ENCODE peak calls at places on chromosome 1, in six cellular contexts. O, B, W, C, L and X are unnamed samples.

GRCh38 chr1:117366982-117367768 is at the start of gene MAN1A2:
- DNase-seq in O (peak; percentile 72), B (peak; percentile 95), W (peak; percentile 81), C (peak; percentile 51), L (peak; percentile 88), X (peak; percentile 36)

GRCh38 chr1:157147906-157148717 is 9.9 kb upstream of the ETV3 start:
- DNase-seq in O (no peak), B (no peak), W (peak; percentile 41), C (peak; percentile 61), L (no peak), X (no peak)

GRCh38 chr1:114702699-114703098 is 7.4 kb upstream of the AMPD1 start:
- DNase-seq in O (no peak), B (no peak), W (no peak), C (peak; percentile 44), L (no peak), X (no peak)

GRCh38 chr1:219477861-219478260 is 135.0 kb downstream of the ZC3H11B start:
- DNase-seq in O (no peak), B (no peak), W (no peak), C (no peak), L (no peak), X (no peak)

GRCh38 chr1:173476664-173477285 is 360 bp upstream of the PRDX6 start:
- DNase-seq in O (peak; percentile 83), B (peak; percentile 97), W (peak; percentile 98), C (peak; percentile 65), L (peak; percentile 95), X (peak; percentile 43)

GRCh38 chr1:66371233-66372005 is 162.5 kb upstream of the SGIP1 start:
- DNase-seq in O (peak; percentile 39), B (no peak), W (no peak), C (peak; percentile 38), L (no peak), X (no peak)

GRCh38 chr1:64540265-64540791 is 70.4 kb downstream of the CACHD1 start:
- DNase-seq in O (peak; percentile 51), B (no peak), W (no peak), C (peak; percentile 67), L (peak; percentile 26), X (no peak)

GRCh38 chr1:84077476-84078107 is 66.5 kb upstream of the PRKACB start:
- DNase-seq in O (peak; percentile 67), B (peak; percentile 78), W (peak; percentile 85), C (no peak), L (peak; percentile 93), X (peak; percentile 17)

GRCh38 chr1:217274927-217275616 is 355.8 kb downstream of the GPATCH2 start:
- DNase-seq in O (peak; percentile 69), B (no peak), W (no peak), C (peak; percentile 86), L (no peak), X (no peak)

GRCh38 chr1:115679141-115679611 is 37.4 kb downstream of the VANGL1 start:
- DNase-seq in O (peak; percentile 78), B (peak; percentile 84), W (no peak), C (peak; percentile 81), L (peak; percentile 48), X (no peak)

GRCh38 chr1:118961156-118961555 is 27.0 kb downstream of the TBX15 start:
- DNase-seq in O (no peak), B (no peak), W (no peak), C (peak; percentile 26), L (no peak), X (no peak)

GRCh38 chr1:168719306-168720111 is 9.5 kb downstream of the DPT start:
- DNase-seq in O (no peak), B (no peak), W (no peak), C (peak; percentile 97), L (peak; percentile 23), X (no peak)

GRCh38 chr1:85328713-85329376 is 52.4 kb upstream of the BCL10 start:
- DNase-seq in O (peak; percentile 89), B (no peak), W (no peak), C (peak; percentile 98), L (peak; percentile 62), X (no peak)

GRCh38 chr1:211482306-211482705 is 9.7 kb downstream of the RD3 start:
- DNase-seq in O (no peak), B (no peak), W (no peak), C (no peak), L (no peak), X (no peak)

GRCh38 chr1:51320967-51321923 is 9.1 kb downstream of the TTC39A start:
- DNase-seq in O (no peak), B (no peak), W (no peak), C (no peak), L (peak; percentile 40), X (no peak)

GRCh38 chr1:236400061-236400638 is 6.1 kb downstream of the EDARADD start:
- DNase-seq in O (no peak), B (no peak), W (no peak), C (no peak), L (no peak), X (no peak)

GRCh38 chr1:193104496-193104905 is 713 bp downstream of the GLRX2 start:
- DNase-seq in O (no peak), B (peak; percentile 75), W (peak; percentile 62), C (peak; percentile 68), L (peak; percentile 70), X (no peak)

GRCh38 chr1:230189276-230190183 is 122.5 kb downstream of the GALNT2 start:
- DNase-seq in O (no peak), B (no peak), W (no peak), C (no peak), L (no peak), X (no peak)

DNA sequence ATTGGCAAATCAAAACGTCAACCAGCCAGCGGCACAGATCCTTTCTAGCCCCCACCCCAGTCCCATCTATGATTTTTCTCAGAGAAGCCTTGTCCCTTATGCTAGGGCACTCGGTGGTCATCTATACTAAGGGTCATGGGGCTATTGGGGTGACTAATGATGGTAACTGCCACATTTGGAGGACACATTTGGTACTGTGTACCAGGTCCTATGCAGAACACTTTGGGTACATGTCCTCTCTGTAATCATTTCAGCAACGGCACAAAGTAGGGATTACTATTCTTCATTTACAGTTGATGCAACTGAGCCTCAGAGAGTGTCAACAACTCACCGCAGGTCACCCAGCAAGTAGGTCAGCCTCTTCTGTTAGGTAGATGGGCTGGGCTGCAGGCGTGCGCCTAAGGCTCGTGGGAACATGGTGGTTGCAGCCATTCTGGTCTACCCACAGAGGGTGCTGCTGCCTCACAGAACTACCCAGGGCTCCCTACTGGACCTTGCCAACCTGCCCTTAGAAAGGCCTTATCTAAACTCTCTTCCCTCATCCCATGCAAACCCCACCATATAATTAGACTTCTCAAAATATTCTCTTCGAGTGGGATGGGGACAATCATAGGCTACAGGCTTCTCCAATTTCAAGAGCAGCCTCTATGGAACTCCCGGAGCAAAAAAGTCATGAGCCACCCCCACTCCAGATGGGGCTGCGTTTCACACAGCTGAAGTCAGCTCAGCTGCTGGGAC is 5.7 kb upstream of the SDHB start:
- DNase-seq in O (peak; percentile 68), B (no peak), W (peak; percentile 82), C (peak; percentile 62), L (peak; percentile 86), X (no peak)
- H3K36me3 ChIP-seq in O (no peaks in the 10 kb centered on the region), B (no peaks in the 10 kb centered on the region), W (no peaks in the 10 kb centered on the region), C (no peaks in the 10 kb centered on the region), L (no peaks in the 10 kb centered on the region), X (no peaks in the 10 kb centered on the region)

GRCh38 chr1:212701910-212702309 is 2.3 kb upstream of the BATF3 start:
- DNase-seq in O (no peak), B (no peak), W (no peak), C (no peak), L (no peak), X (no peak)

GRCh38 chr1:212702672-212703071 is 3.0 kb upstream of the BATF3 start:
- DNase-seq in O (no peak), B (no peak), W (no peak), C (no peak), L (no peak), X (no peak)

GRCh38 chr1:212700597-212700891 is 904 bp upstream of the BATF3 start:
- DNase-seq in O (no peak), B (no peak), W (peak; percentile 20), C (no peak), L (no peak), X (no peak)

GRCh38 chr1:212699839-212700596 is at the start of gene BATF3:
- DNase-seq in O (no peak), B (peak; percentile 76), W (peak; percentile 48), C (no peak), L (peak; percentile 20), X (peak; percentile 10)

GRCh38 chr1:212700892-212701819 is 1.5 kb upstream of the BATF3 start:
- DNase-seq in O (peak; percentile 58), B (peak; percentile 83), W (peak; percentile 71), C (no peak), L (peak; percentile 60), X (no peak)
- TF ChIP-seq CTCF in O (no peak), B (no peak), W (peak; percentile 36), C (no peak), L (peak; percentile 17), X (no peak)

DNA sequence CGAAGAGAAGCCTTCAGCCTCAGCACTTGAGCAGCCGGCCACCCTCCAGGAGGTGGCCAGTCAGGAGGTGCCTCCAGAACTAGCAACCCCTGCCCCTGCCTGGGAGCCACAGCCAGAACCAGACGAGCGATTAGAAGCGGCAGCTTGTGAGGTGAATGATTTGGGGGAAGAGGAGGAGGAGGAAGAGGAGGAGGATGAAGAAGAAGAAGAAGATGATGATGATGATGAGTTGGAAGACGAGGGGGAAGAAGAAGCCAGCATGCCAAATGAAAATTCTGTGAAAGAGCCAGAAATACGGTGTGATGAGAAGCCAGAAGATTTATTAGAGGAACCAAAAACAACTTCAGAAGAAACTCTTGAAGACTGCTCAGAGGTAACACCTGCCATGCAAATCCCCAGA is 78.4 kb downstream of the PRDM2 start:
- DNase-seq in O (no peak), B (no peak), W (no peak), C (no peak), L (no peak), X (no peak)
- H3K36me3 ChIP-seq in O (peaks cover 6% of the 10 kb centered on the region), B (peaks cover 70% of the 10 kb centered on the region), W (peaks cover 87% of the 10 kb centered on the region), C (peaks cover 17% of the 10 kb centered on the region), L (no peaks in the 10 kb centered on the region), X (peaks cover 21% of the 10 kb centered on the region)

GRCh38 chr1:43935711-43936427 is 2.3 kb downstream of the ARTN start:
- DNase-seq in O (no peak), B (no peak), W (peak; percentile 57), C (peak; percentile 84), L (peak; percentile 35), X (no peak)

GRCh38 chr1:43933386-43934278 is at the start of gene ARTN:
- DNase-seq in O (no peak), B (no peak), W (no peak), C (peak; percentile 44), L (peak; percentile 58), X (no peak)

GRCh38 chr1:43936470-43937151 is 3.0 kb downstream of the ARTN start:
- DNase-seq in O (peak; percentile 21), B (peak; percentile 65), W (peak; percentile 68), C (no peak), L (peak; percentile 72), X (no peak)

GRCh38 chr1:43934279-43934985 is 831 bp downstream of the ARTN start:
- DNase-seq in O (peak; percentile 66), B (peak; percentile 83), W (peak; percentile 87), C (peak; percentile 62), L (peak; percentile 78), X (no peak)

DNA sequence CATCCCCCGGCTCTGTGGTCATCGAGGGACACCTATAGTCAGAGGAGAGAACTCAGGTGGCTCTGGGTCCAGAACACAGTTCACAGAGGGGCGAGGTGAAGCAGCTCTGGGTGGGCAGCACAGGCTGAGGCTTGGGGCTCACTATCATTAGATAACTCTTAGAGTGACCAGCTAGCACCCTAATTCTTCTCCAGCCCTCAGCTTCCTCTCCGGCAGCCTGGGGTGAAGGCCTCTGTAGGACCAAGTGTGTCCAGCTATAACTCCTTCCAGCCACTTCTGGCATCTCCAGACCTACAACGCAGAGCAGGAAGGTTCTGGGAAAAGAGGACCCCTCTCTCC is 1.4 kb downstream of the ARTN start:
- DNase-seq in O (no peak), B (no peak), W (no peak), C (no peak), L (no peak), X (no peak)
- TF ChIP-seq CTCF in O (no peak), B (no peak), W (no peak), C (no peak), L (no peak), X (no peak)

GRCh38 chr1:12179111-12179519 is 12.3 kb downstream of the TNFRSF1B start:
- DNase-seq in O (peak; percentile 66), B (no peak), W (no peak), C (no peak), L (no peak), X (no peak)
- H3K36me3 ChIP-seq in O (peaks cover 1% of the 10 kb centered on the region), B (no peaks in the 10 kb centered on the region), W (no peaks in the 10 kb centered on the region), C (no peaks in the 10 kb centered on the region), L (no peaks in the 10 kb centered on the region), X (no peaks in the 10 kb centered on the region)